ENCODE peak calls at places on chromosome 17, in four cellular contexts. O is K562, A is suprapubic skin, S is HCT116. K is an unnamed sample.

GRCh38 chr17:43658890-43659289 is 2.8 kb downstream of the MEOX1 start:
- DNase-seq in S (no peak), A (no peak), O (no peak), K (no peak)

GRCh38 chr17:82882715-82883446 is 43.1 kb upstream of the ZNF750 start:
- DNase-seq in A (no peak), S (no peak), O (no peak), K (peak; percentile 80)

GRCh38 chr17:29149431-29150064 is 30.6 kb downstream of the MYO18A start:
- DNase-seq in O (no peak), S (no peak), A (no peak), K (peak; percentile 48)

GRCh38 chr17:78645421-78646295 is 68.5 kb upstream of the DNAH17 start:
- DNase-seq in O (no peak), A (no peak), S (no peak), K (no peak)

GRCh38 chr17:45948881-45949624 is 50.0 kb upstream of the STH start:
- DNase-seq in O (peak; percentile 87), A (peak; percentile 89), S (peak; percentile 43), K (peak; percentile 59)

GRCh38 chr17:55727275-55727674 is 4.6 kb upstream of the TMEM100 start:
- DNase-seq in O (no peak), S (no peak), A (no peak), K (no peak)

GRCh38 chr17:70484496-70484895 is 315.2 kb downstream of the KCNJ2 start:
- DNase-seq in S (no peak), A (no peak), O (no peak), K (no peak)

GRCh38 chr17:28370035-28370743 is at the start of gene VTN:
- DNase-seq in O (peak; percentile 64), S (no peak), A (no peak), K (no peak)

GRCh38 chr17:67421869-67422273 is 44.8 kb downstream of the PITPNC1 start:
- DNase-seq in S (peak; percentile 100), A (no peak), O (no peak), K (peak; percentile 48)

GRCh38 chr17:46003907-46004748 is 5.1 kb downstream of the STH start:
- DNase-seq in A (no peak), O (no peak), S (no peak), K (peak; percentile 36)

GRCh38 chr17:81282876-81283275 is 12.2 kb downstream of the SLC38A10 start:
- DNase-seq in O (no peak), A (no peak), S (no peak), K (no peak)

GRCh38 chr17:20191066-20191465 is 181.9 kb downstream of the SPECC1 start:
- DNase-seq in O (no peak), A (no peak), S (no peak), K (no peak)

GRCh38 chr17:17200831-17201230 is 5.3 kb downstream of the PLD6 start:
- DNase-seq in A (no peak), S (no peak), O (no peak), K (no peak)

GRCh38 chr17:75475851-75476250 is 19.4 kb downstream of the TMEM94 start:
- DNase-seq in S (no peak), O (no peak), A (no peak), K (no peak)

GRCh38 chr17:66301864-66302741 is at the start of gene PRKCA:
- DNase-seq in O (peak; percentile 84), A (peak; percentile 81), S (peak; percentile 29), K (peak; percentile 64)
- TF ChIP-seq POLR2A in O (no peak), A (no peak), S (peak; percentile 87), K (peak; percentile 82)

GRCh38 chr17:4009164-4009785 is 45.0 kb upstream of the ATP2A3 start:
- DNase-seq in O (no peak), S (no peak), A (peak; percentile 67), K (no peak)
- H3K27ac ChIP-seq in O (no peak overlapping the region), S (no peak overlapping the region), A (no peak overlapping the region), K (peak overlapping the region; percentile 14)

DNA sequence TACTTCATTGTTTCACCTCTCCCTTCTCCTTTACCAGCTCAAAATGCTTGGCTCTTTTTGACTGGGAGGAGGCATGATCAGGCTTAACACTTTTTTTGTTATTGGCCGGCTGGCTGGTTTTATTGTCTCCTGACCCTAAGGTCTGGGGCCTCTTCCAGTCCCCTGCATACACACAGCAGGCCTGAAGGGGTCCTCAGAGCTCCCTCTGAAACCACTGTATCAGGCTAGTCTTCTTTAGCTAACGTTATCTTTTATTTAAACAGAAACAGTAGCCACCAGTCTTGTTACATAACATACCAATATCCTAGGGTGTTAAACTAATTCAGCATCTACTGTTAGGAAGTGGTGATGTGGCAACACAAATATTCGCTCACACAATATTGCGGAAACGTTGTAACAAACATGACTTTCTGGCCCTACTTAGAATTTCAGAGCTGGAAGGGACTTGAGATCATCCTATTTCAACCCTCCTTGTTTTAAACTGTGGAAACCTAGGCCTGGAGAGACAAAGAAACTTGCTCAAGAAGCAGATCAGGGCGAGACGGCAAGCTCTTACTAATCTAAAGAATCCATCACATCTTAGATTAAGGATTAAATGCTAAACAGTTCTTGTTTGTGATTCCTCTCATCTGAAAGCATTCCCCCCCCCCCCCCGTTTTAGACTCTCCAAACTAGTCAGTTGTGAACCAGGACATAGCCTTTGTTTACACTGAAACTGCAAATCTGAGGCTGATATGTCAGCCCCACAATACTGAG is 1.7 kb upstream of the YPEL2 start:
- DNase-seq in A (no peak), O (peak; percentile 69), S (peak; percentile 62), K (peak; percentile 40)
- TF ChIP-seq POLR2AphosphoS5 in A (peak; percentile 49), O (no peak), S (no peak), K (peak; percentile 60)

GRCh38 chr17:3542410-3543088 is 15.1 kb downstream of the TRPV3 start:
- DNase-seq in S (no peak), O (no peak), A (no peak), K (no peak)
- TF ChIP-seq POLR2A in S (no peak), O (no peak), A (no peak), K (no peak)

GRCh38 chr17:1560582-1561170 is 1.9 kb downstream of the PITPNA start:
- DNase-seq in A (no peak), S (no peak), O (no peak), K (peak; percentile 69)

GRCh38 chr17:1559743-1560581 is 2.6 kb downstream of the PITPNA start:
- DNase-seq in O (no peak), A (no peak), S (no peak), K (no peak)

GRCh38 chr17:1558401-1558800 is 4.2 kb downstream of the PITPNA start:
- DNase-seq in S (no peak), A (no peak), O (no peak), K (no peak)

GRCh38 chr17:1557355-1558095 is 5.1 kb downstream of the PITPNA start:
- DNase-seq in S (no peak), A (no peak), O (no peak), K (no peak)

GRCh38 chr17:1559047-1559742 is 3.4 kb downstream of the PITPNA start:
- DNase-seq in O (no peak), A (no peak), S (no peak), K (no peak)
- H3K27ac ChIP-seq in O (no peak overlapping the region), A (peak overlapping the region; percentile 5), S (no peak overlapping the region), K (peak overlapping the region; percentile 91)

GRCh38 chr17:50050431-50051032 is 5.4 kb upstream of the ITGA3 start:
- DNase-seq in A (no peak), S (no peak), O (no peak), K (no peak)
- TF ChIP-seq POLR2AphosphoS5 in A (no peak), S (no peak), O (no peak), K (no peak)

GRCh38 chr17:39193346-39193745 is 4.1 kb downstream of the CACNB1 start:
- DNase-seq in A (no peak), O (no peak), S (no peak), K (no peak)
- TF ChIP-seq POLR2A in A (no peak), O (no peak), S (no peak), K (no peak)

GRCh38 chr17:41338961-41339485 is 11.6 kb downstream of the KRT33A start:
- DNase-seq in O (no peak), A (no peak), S (no peak), K (no peak)

GRCh38 chr17:41343031-41343430 is 7.6 kb downstream of the KRT33A start:
- DNase-seq in O (no peak), A (no peak), S (no peak), K (no peak)

GRCh38 chr17:41339571-41340169 is 11.0 kb downstream of the KRT33A start:
- DNase-seq in S (no peak), A (no peak), O (no peak), K (no peak)

GRCh38 chr17:41340496-41340895 is 10.1 kb downstream of the KRT33A start:
- DNase-seq in S (no peak), O (no peak), A (no peak), K (no peak)

GRCh38 chr17:41340934-41341861 is 9.4 kb downstream of the KRT33A start:
- DNase-seq in O (no peak), A (no peak), S (no peak), K (no peak)
- H3K27ac ChIP-seq in O (no peak overlapping the region), A (no peak overlapping the region), S (no peak overlapping the region), K (no peak overlapping the region)

GRCh38 chr17:39757931-39758873 is 20.5 kb downstream of the GRB7 start:
- DNase-seq in A (no peak), O (no peak), S (no peak), K (no peak)

GRCh38 chr17:39756376-39757079 is 18.8 kb downstream of the GRB7 start:
- DNase-seq in S (no peak), O (no peak), A (no peak), K (no peak)

GRCh38 chr17:39759204-39759603 is 21.5 kb downstream of the GRB7 start:
- DNase-seq in S (no peak), O (no peak), A (no peak), K (no peak)

GRCh38 chr17:39755550-39756375 is 18.0 kb downstream of the GRB7 start:
- DNase-seq in A (no peak), O (no peak), S (no peak), K (no peak)

DNA sequence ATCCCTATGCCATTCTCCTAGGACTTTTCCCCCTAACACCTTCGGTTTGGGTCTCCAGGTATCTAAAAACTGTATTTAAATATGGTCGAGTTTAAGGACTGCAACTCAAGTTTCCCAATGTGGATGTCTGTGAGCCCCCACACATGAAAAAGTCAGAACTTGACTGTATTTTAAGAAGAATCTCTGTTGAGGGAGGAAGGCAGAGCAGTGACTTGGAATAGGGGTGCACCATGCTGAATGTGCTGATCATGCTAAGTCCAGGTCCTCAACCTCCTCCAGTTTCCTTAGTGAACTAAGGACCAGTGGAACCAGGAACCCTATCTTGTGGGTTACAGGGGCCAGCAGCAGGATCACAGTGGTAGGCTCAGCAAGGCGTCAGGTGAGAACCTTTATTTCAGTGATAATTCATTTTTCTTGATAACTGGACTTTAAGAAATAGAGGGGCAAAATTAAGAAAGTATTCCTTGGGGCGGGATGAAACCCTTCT is 19.5 kb downstream of the GRB7 start:
- DNase-seq in A (no peak), O (no peak), S (no peak), K (no peak)
- TF ChIP-seq POLR2AphosphoS5 in A (no peak), O (no peak), S (no peak), K (no peak)

K was measured in prostate gland.